ENCODE peak calls at places on chromosomes 6 and 20, in seven cellular contexts. O is tibial artery, E is lower lobe of right lung, T is right lobe of liver, Y is tibial nerve, F is ascending aorta, U is HL-60. J is an unnamed sample.

GRCh38 chr6:132020138-132020551 is 69.0 kb upstream of the CCN2 start:
- DNase-seq in E (peak; percentile 45), T (no peak), O (peak; percentile 62), U (no peak), Y (peak; percentile 55), F (peak; percentile 84), J (no peak)

GRCh38 chr6:41097467-41098090 is 24.8 kb downstream of the NFYA start:
- DNase-seq in E (no peak), O (no peak), Y (no peak), F (no peak), T (no peak), U (no peak), J (no peak)

GRCh38 chr20:49812463-49813304 is at the start of gene SLC9A8:
- DNase-seq in Y (peak; percentile 76), U (peak; percentile 89), E (peak; percentile 94), T (peak; percentile 92), F (peak; percentile 96), O (peak; percentile 92), J (peak; percentile 91)

GRCh38 chr20:36167826-36168634 is 13.5 kb downstream of the EPB41L1 start:
- DNase-seq in U (no peak), E (no peak), O (no peak), F (no peak), Y (no peak), T (no peak), J (no peak)

GRCh38 chr6:81863123-81863522 is 110.6 kb upstream of the TENT5A start:
- DNase-seq in O (no peak), F (no peak), T (no peak), U (no peak), Y (no peak), E (no peak), J (no peak)

GRCh38 chr6:22917344-22917743 is 348.0 kb downstream of the HDGFL1 start:
- DNase-seq in T (no peak), Y (no peak), F (no peak), E (no peak), U (no peak), O (no peak), J (no peak)

GRCh38 chr6:108745664-108746336 is 102.4 kb upstream of the ARMC2 start:
- DNase-seq in U (no peak), O (no peak), F (peak; percentile 30), T (no peak), E (no peak), Y (no peak), J (no peak)

GRCh38 chr6:139219271-139219729 is 72.5 kb downstream of the TXLNB start:
- DNase-seq in Y (peak; percentile 73), E (peak; percentile 85), T (peak; percentile 84), U (peak; percentile 89), F (peak; percentile 94), O (peak; percentile 87), J (peak; percentile 65)

GRCh38 chr20:58721951-58722371 is 29.4 kb downstream of the NPEPL1 start:
- DNase-seq in U (no peak), E (no peak), T (peak; percentile 16), O (peak; percentile 76), Y (peak; percentile 57), F (peak; percentile 65), J (peak; percentile 2)

GRCh38 chr6:142406131-142406530 is 104.3 kb downstream of the ADGRG6 start:
- DNase-seq in T (no peak), E (no peak), U (no peak), F (no peak), O (no peak), Y (no peak), J (no peak)

GRCh38 chr6:127177030-127177928 is 58.8 kb downstream of the RSPO3 start:
- DNase-seq in U (no peak), F (no peak), O (no peak), E (no peak), T (no peak), Y (no peak), J (no peak)

GRCh38 chr6:37607949-37608348 is 89.7 kb downstream of the MDGA1 start:
- DNase-seq in U (no peak), O (no peak), E (no peak), T (no peak), F (no peak), Y (no peak), J (no peak)

GRCh38 chr6:142155895-142156757 is 9.1 kb downstream of the VTA1 start:
- DNase-seq in O (no peak), E (no peak), Y (no peak), F (no peak), U (no peak), T (no peak), J (no peak)

GRCh38 chr6:138486249-138487121 is 12.8 kb downstream of the NHSL1 start:
- DNase-seq in E (no peak), Y (no peak), F (no peak), U (no peak), T (no peak), O (no peak), J (no peak)

GRCh38 chr6:125839879-125840278 is 49.1 kb downstream of the NCOA7 start:
- DNase-seq in T (no peak), E (no peak), U (no peak), O (no peak), F (no peak), Y (no peak), J (no peak)

GRCh38 chr6:125842091-125842626 is 51.4 kb downstream of the NCOA7 start:
- DNase-seq in Y (no peak), O (no peak), F (no peak), E (no peak), U (no peak), T (no peak), J (no peak)

GRCh38 chr6:125841356-125842090 is 50.8 kb downstream of the NCOA7 start:
- DNase-seq in U (no peak), F (no peak), O (no peak), Y (no peak), E (no peak), T (no peak), J (no peak)

GRCh38 chr6:125836466-125836865 is 45.7 kb downstream of the NCOA7 start:
- DNase-seq in E (no peak), F (no peak), U (no peak), Y (no peak), T (no peak), O (no peak), J (no peak)

DNA sequence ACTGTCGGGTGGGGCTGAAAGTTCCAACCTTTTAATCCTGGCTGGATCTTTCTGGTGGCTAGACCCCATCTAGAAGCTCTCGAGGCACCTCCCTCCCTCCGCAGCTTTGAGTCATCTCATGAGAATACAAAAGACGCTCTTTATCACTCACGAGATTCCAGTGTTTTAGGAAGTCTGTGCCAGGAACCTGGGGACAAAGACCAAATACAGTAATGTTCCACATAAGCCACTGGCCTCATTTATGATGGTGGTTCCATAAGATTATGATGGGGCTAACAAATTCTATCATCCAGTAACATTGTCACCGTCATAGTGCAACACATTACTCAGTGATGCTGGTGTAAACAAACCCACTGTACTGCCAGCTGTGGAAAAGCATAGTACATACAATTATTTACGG is 48.7 kb downstream of the NCOA7 start:
- DNase-seq in O (no peak), U (no peak), E (no peak), Y (no peak), F (no peak), T (no peak), J (no peak)
- H3K27ac ChIP-seq in O (no peak overlapping the region), U (no peak overlapping the region), E (no peak overlapping the region), Y (no peak overlapping the region), F (no peak overlapping the region), T (peak overlapping the region; percentile 24), J (no peak overlapping the region)

GRCh38 chr20:63469019-63469712 is 3.3 kb downstream of the KCNQ2 start:
- DNase-seq in U (no peak), O (no peak), T (no peak), E (no peak), Y (no peak), F (no peak), J (no peak)
- H3K4me3 ChIP-seq in U (no peak overlapping the region), O (no peak overlapping the region), T (no peak overlapping the region), E (no peak overlapping the region), Y (no peak overlapping the region), F (no peak overlapping the region), J (no peak overlapping the region)

GRCh38 chr6:87029711-87030314 is 65.1 kb downstream of the CGA start:
- DNase-seq in E (no peak), F (no peak), U (no peak), T (no peak), O (no peak), Y (peak; percentile 33), J (no peak)
- TF ChIP-seq CTCF in E (peak; percentile 43), F (peak; percentile 32), U (peak; percentile 28), T (peak; percentile 34), O (no peak), Y (peak; percentile 38), J (peak; percentile 28)

GRCh38 chr6:31300797-31301196 is 28.9 kb upstream of the HLA-C start:
- DNase-seq in T (no peak), F (no peak), E (no peak), O (no peak), U (no peak), Y (no peak), J (no peak)
- H3K27ac ChIP-seq in T (no peak overlapping the region), F (no peak overlapping the region), E (no peak overlapping the region), O (no peak overlapping the region), U (no peak overlapping the region), Y (no peak overlapping the region), J (no peak overlapping the region)

GRCh38 chr6:28825732-28826293 is 98.0 kb downstream of the TRIM27 start:
- DNase-seq in F (no peak), U (no peak), O (no peak), T (no peak), E (no peak), Y (no peak), J (no peak)
- H3K4me3 ChIP-seq in F (no peak overlapping the region), U (no peak overlapping the region), O (no peak overlapping the region), T (no peak overlapping the region), E (no peak overlapping the region), Y (no peak overlapping the region), J (no peak overlapping the region)

GRCh38 chr20:57464642-57465211 is 60.2 kb downstream of the CTCFL start:
- DNase-seq in Y (no peak), O (no peak), F (no peak), T (peak; percentile 64), E (peak; percentile 52), U (peak; percentile 75), J (peak; percentile 20)
- TF ChIP-seq CTCF in Y (no peak), O (no peak), F (no peak), T (peak; percentile 76), E (no peak), U (peak; percentile 50), J (peak; percentile 48)

GRCh38 chr20:63969851-63970713 is at the start of gene ZNF512B:
- DNase-seq in O (no peak), F (peak; percentile 75), U (peak; percentile 53), Y (no peak), T (peak; percentile 79), E (no peak), J (peak; percentile 62)
- H3K27ac ChIP-seq in O (peak within 1 kb of the TSS; percentile 65), F (peak within 1 kb of the TSS; percentile 79), U (peak within 1 kb of the TSS; percentile 63), Y (peak within 1 kb of the TSS; percentile 70), T (peak within 1 kb of the TSS; percentile 38), E (peak within 1 kb of the TSS; percentile 71), J (peak within 1 kb of the TSS; percentile 60)

GRCh38 chr6:71965404-71965803 is 79.1 kb downstream of the RIMS1 start:
- DNase-seq in F (no peak), U (no peak), O (no peak), Y (no peak), E (no peak), T (no peak), J (no peak)
- H3K4me3 ChIP-seq in F (no peak overlapping the region), U (no peak overlapping the region), O (no peak overlapping the region), Y (no peak overlapping the region), E (no peak overlapping the region), T (no peak overlapping the region), J (no peak overlapping the region)

J was measured in WERI-Rb-1.